ENCODE peak calls at places on chromosomes 5 and 9, in nine cellular contexts. O is cardiac muscle cell; D is CD8-positive, alpha-beta T cell; K is ovary; N is OCI-LY7; U is H9; S is heart left ventricle; J is stomach; W is GM23338. A is an unnamed sample.
A peak's percentile ranks its signal among the peaks of the same experiment; 100 is the strongest.

GRCh38 chr5:133365326-133365725 is 247.0 kb downstream of the FSTL4 start:
- DNase-seq in O (peak; percentile 32), D (no peak), K (no peak), N (no peak), U (peak; percentile 66), S (no peak), J (no peak), W (peak; percentile 67), A (no peak)

GRCh38 chr5:32061236-32061635 is 112.9 kb downstream of the GOLPH3 start:
- DNase-seq in O (no peak), D (no peak), K (no peak), N (no peak), U (no peak), S (no peak), J (no peak), W (no peak), A (no peak)

GRCh38 chr5:140181525-140181924 is 6.5 kb downstream of the CYSTM1 start:
- DNase-seq in O (no peak), D (no peak), K (no peak), N (no peak), U (no peak), S (no peak), J (no peak), W (no peak), A (no peak)

GRCh38 chr5:178355662-178356061 is 123.1 kb upstream of the PHYKPL start:
- DNase-seq in O (no peak), D (no peak), K (no peak), N (no peak), U (no peak), S (no peak), J (no peak), W (no peak), A (no peak)

GRCh38 chr5:172646716-172647285 is 5.7 kb downstream of the NEURL1B start:
- DNase-seq in O (peak; percentile 70), D (no peak), K (peak; percentile 53), N (no peak), U (peak; percentile 70), S (no peak), J (no peak), W (peak; percentile 77), A (peak; percentile 49)

GRCh38 chr5:144832416-144832815 is 661.7 kb downstream of the KCTD16 start:
- DNase-seq in O (no peak), D (no peak), K (no peak), N (no peak), U (no peak), S (no peak), J (no peak), W (no peak), A (no peak)

GRCh38 chr9:92176068-92176799 is 61.0 kb upstream of the SPTLC1 start:
- DNase-seq in O (no peak), D (no peak), K (no peak), N (peak; percentile 10), U (no peak), S (no peak), J (no peak), W (peak; percentile 73), A (no peak)

GRCh38 chr5:88875609-88876234 is 7.3 kb downstream of the MEF2C start:
- DNase-seq in O (no peak), D (no peak), K (no peak), N (peak; percentile 56), U (no peak), S (no peak), J (no peak), W (no peak), A (no peak)

GRCh38 chr5:177353093-177353492 is 1.6 kb upstream of the LMAN2 start:
- DNase-seq in O (no peak), D (no peak), K (no peak), N (no peak), U (no peak), S (no peak), J (no peak), W (no peak), A (no peak)

GRCh38 chr5:20575515-20575914 is 587.5 kb upstream of the CDH18 start:
- DNase-seq in O (peak; percentile 44), D (no peak), K (no peak), N (no peak), U (no peak), S (no peak), J (no peak), W (peak; percentile 33), A (no peak)

GRCh38 chr5:143896471-143896870 is 84.5 kb downstream of the HMHB1 start:
- DNase-seq in O (no peak), D (no peak), K (no peak), N (no peak), U (no peak), S (no peak), J (no peak), W (no peak), A (no peak)

GRCh38 chr5:1553642-1554409 is 30.1 kb upstream of the LPCAT1 start:
- DNase-seq in O (no peak), D (no peak), K (no peak), N (no peak), U (no peak), S (no peak), J (no peak), W (no peak), A (no peak)

GRCh38 chr9:91036356-91036755 is 234.7 kb downstream of the SYK start:
- DNase-seq in O (no peak), D (no peak), K (no peak), N (peak; percentile 5), U (no peak), S (no peak), J (no peak), W (no peak), A (no peak)

GRCh38 chr9:123028136-123028535 is 5.3 kb upstream of the GPR21 start:
- DNase-seq in O (no peak), D (no peak), K (no peak), N (no peak), U (no peak), S (no peak), J (no peak), W (no peak), A (no peak)

GRCh38 chr9:136154943-136155342 is 36.3 kb upstream of the TMEM250 start:
- DNase-seq in O (no peak), D (no peak), K (no peak), N (no peak), U (no peak), S (no peak), J (no peak), W (no peak), A (no peak)

DNA sequence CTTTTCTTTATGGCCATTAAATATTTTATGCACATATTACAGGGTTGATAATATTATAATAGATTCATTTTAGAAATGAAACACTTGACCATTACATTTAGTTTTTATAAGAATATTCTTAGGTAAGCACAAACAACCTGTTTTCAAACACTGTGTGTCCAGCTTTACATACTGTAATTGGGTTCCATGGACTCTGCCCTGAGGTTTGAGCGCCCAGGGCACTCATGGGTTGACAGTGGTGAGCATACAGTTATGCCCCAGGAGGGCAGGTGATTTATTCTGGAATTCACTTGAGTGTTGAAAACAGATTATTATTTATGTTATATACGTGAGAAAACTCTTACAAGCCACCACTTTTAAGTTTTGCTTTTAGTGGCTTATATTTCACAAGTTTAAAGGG is 33.7 kb downstream of the TRIO start:
- DNase-seq in O (no peak), D (no peak), K (no peak), N (no peak), U (no peak), S (no peak), J (no peak), W (no peak), A (no peak)
- H3K4me1 ChIP-seq in O (peaks cover 50% of the 10 kb centered on the region), D (no peaks in the 10 kb centered on the region), K (peaks cover 33% of the 10 kb centered on the region), N (peaks cover 30% of the 10 kb centered on the region), U (peaks cover 15% of the 10 kb centered on the region), S (peaks cover 4% of the 10 kb centered on the region), J (peaks cover 72% of the 10 kb centered on the region), W (peaks cover 85% of the 10 kb centered on the region), A (peaks cover 2% of the 10 kb centered on the region)

GRCh38 chr9:121916008-121916407 is 177.1 kb downstream of the TTLL11 start:
- DNase-seq in O (no peak), D (no peak), K (no peak), N (no peak), U (no peak), S (no peak), J (no peak), W (no peak), A (no peak)
- H3K27ac ChIP-seq in O (no peak overlapping the region), D (no peak overlapping the region), K (no peak overlapping the region), N (no peak overlapping the region), U (no peak overlapping the region), S (no peak overlapping the region), J (no peak overlapping the region), W (no peak overlapping the region), A (no peak overlapping the region)

DNA sequence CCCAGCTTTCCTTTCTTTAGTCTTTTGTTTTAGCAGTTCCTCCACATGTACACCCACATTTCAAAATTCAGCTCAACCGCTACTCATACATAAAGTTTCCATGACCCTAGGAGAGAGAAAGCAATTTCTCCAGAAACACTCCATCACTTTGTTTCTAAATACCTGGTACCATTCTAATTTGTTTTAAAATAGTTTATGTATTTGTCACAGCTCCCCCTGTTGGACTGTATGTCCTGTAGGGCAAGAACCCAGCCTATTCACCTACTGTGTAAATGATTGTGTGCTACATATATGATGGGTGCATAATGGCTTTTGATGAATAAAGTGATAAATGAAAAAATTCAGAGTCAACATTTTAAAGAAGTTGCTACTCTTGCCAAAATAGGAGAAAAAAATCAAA is 139.1 kb downstream of the COX7C start:
- DNase-seq in O (no peak), D (no peak), K (no peak), N (no peak), U (no peak), S (no peak), J (no peak), W (peak; percentile 45), A (no peak)
- TF ChIP-seq CTCF in O (no peak), D (no peak), K (no peak), N (peak; percentile 57), U (peak; percentile 55), S (no peak), J (no peak), W (peak; percentile 50), A (no peak)

GRCh38 chr9:95082401-95083084 is 235.0 kb downstream of the FANCC start:
- DNase-seq in O (no peak), D (no peak), K (no peak), N (no peak), U (no peak), S (peak; percentile 28), J (peak; percentile 25), W (no peak), A (no peak)

GRCh38 chr9:95080961-95081658 is 236.4 kb downstream of the FANCC start:
- DNase-seq in O (no peak), D (no peak), K (no peak), N (no peak), U (no peak), S (no peak), J (peak; percentile 20), W (no peak), A (no peak)

GRCh38 chr9:95084254-95084934 is 233.1 kb downstream of the FANCC start:
- DNase-seq in O (no peak), D (no peak), K (no peak), N (no peak), U (no peak), S (no peak), J (no peak), W (no peak), A (no peak)

GRCh38 chr9:95083086-95083768 is 234.3 kb downstream of the FANCC start:
- DNase-seq in O (no peak), D (no peak), K (no peak), N (no peak), U (no peak), S (peak; percentile 23), J (no peak), W (no peak), A (no peak)

DNA sequence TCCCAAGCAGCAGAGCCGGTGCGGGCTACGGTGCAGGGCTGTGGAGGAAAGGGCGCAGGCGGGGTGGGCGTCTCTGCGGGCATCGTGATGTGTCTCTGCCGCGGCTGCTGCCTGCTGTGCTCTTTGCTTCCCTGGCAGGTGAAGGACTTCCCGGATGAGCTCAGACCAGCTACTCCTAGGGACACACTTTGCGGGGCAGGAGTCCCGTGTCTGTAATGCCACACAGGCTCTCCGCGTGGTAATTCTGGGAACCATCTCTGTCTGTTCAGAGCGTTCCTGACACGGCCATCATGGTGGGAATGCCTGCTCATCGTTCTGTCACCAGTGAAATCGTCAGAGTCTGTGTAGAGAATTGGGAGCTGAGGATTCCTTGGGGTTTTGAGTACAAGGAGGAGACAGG is 235.5 kb downstream of the FANCC start:
- DNase-seq in O (no peak), D (no peak), K (no peak), N (no peak), U (no peak), S (peak; percentile 26), J (peak; percentile 11), W (no peak), A (no peak)
- H3K4me1 ChIP-seq in O (peaks cover 23% of the 10 kb centered on the region), D (no peaks in the 10 kb centered on the region), K (peaks cover 8% of the 10 kb centered on the region), N (no peaks in the 10 kb centered on the region), U (no peaks in the 10 kb centered on the region), S (peaks cover 9% of the 10 kb centered on the region), J (peaks cover 95% of the 10 kb centered on the region), W (peaks cover 8% of the 10 kb centered on the region), A (peaks cover 4% of the 10 kb centered on the region)

A was measured in colonic mucosa.